ENCODE peak calls at places on chromosomes 2 and 18, in five cellular contexts. I is GM23248, S is GOT3, X is NCI-H1092, Q is pancreas. E is an unnamed sample.

GRCh38 chr2:103161456-103162289 is 399.8 kb downstream of the TMEM182 start:
- DNase-seq in S (no peak), X (peak), I (peak), Q (peak), E (peak)

GRCh38 chr2:111099402-111099801 is 21.3 kb upstream of the BCL2L11 start:
- DNase-seq in I (no peak), S (no peak), Q (no peak), X (no peak), E (no peak)

GRCh38 chr2:157897106-157897971 is 21.2 kb upstream of the ACVR1 start:
- DNase-seq in X (no peak), I (no peak), S (no peak), Q (no peak), E (no peak)

GRCh38 chr2:234454433-234454832 is 42.4 kb downstream of the ARL4C start:
- DNase-seq in S (no peak), X (no peak), Q (no peak), I (no peak), E (no peak)

GRCh38 chr2:230864122-230864604 is 579 bp upstream of the ITM2C start:
- DNase-seq in X (no peak), Q (no peak), S (no peak), I (no peak), E (no peak)

GRCh38 chr2:41719756-41720155 is 328.1 kb upstream of the PKDCC start:
- DNase-seq in X (no peak), S (no peak), Q (no peak), I (no peak), E (no peak)

GRCh38 chr18:63540131-63540530 is 2.0 kb upstream of the SERPINB12 start:
- DNase-seq in I (peak), X (no peak), S (no peak), Q (no peak), E (no peak)

GRCh38 chr18:68449292-68449691 is 265.6 kb downstream of the TMX3 start:
- DNase-seq in X (no peak), S (no peak), Q (no peak), I (peak), E (no peak)

GRCh38 chr2:103667335-103667884 is 905.6 kb downstream of the TMEM182 start:
- DNase-seq in S (no peak), Q (no peak), X (no peak), I (no peak), E (no peak)

GRCh38 chr2:30060562-30060961 is 86.2 kb upstream of the YPEL5 start:
- DNase-seq in S (no peak), X (no peak), Q (no peak), I (no peak), E (no peak)

GRCh38 chr2:200746301-200746700 is 65.4 kb upstream of the BZW1 start:
- DNase-seq in S (no peak), X (no peak), Q (no peak), I (no peak), E (no peak)

GRCh38 chr18:58671941-58672565 is 788 bp downstream of the MALT1 start:
- DNase-seq in S (no peak), X (no peak), I (peak), Q (no peak), E (no peak)

GRCh38 chr18:45974088-45974536 is 7.0 kb upstream of the EPG5 start:
- DNase-seq in X (peak), S (no peak), I (peak), Q (peak), E (peak)

GRCh38 chr18:23648930-23649622 is 13.6 kb downstream of the ANKRD29 start:
- DNase-seq in X (no peak), S (no peak), Q (no peak), I (no peak), E (no peak)

GRCh38 chr2:54597153-54597827 is 126.2 kb upstream of the EML6 start:
- DNase-seq in S (no peak), X (peak), Q (peak), I (no peak), E (no peak)

GRCh38 chr2:200786826-200787225 is 24.9 kb upstream of the BZW1 start:
- DNase-seq in S (no peak), I (peak), Q (no peak), X (no peak), E (no peak)

GRCh38 chr2:202765435-202765834 is 106.1 kb downstream of the ICA1L start:
- DNase-seq in X (no peak), S (no peak), Q (no peak), I (no peak), E (no peak)

GRCh38 chr2:237674731-237675276 is 47.4 kb downstream of the LRRFIP1 start:
- DNase-seq in X (peak), S (peak), Q (peak), I (peak), E (peak)

GRCh38 chr2:108428286-108429009 is 20.6 kb upstream of the GCC2 start:
- DNase-seq in Q (no peak), X (no peak), S (no peak), I (peak), E (no peak)

GRCh38 chr18:5282770-5283169 is 12.8 kb downstream of the ZBTB14 start:
- DNase-seq in X (no peak), Q (no peak), I (no peak), S (no peak), E (no peak)